ENCODE peak calls at places on chromosomes 6 and 20, in ten cellular contexts. One of them, this sample, is unnamed.

GRCh38 chr6:31901415-31901952 is 402 bp downstream of the ZBTB12 start:
- DNase-seq in IMR-90: peak; percentile 41
- DNase-seq in suprapubic skin: peak; percentile 84
- DNase-seq in left lung: peak; percentile 71
- DNase-seq in astrocyte: peak; percentile 32
- DNase-seq in spleen: peak; percentile 91
- DNase-seq in HCT116: no peak
- DNase-seq in body of pancreas: peak; percentile 66
- DNase-seq in cardiac muscle cell: peak; percentile 56
- DNase-seq in PC-9: no peak
- DNase-seq in this sample: peak; percentile 71

GRCh38 chr6:26195376-26195923 is 108.2 kb downstream of the HFE start:
- DNase-seq in IMR-90: peak; percentile 97
- DNase-seq in suprapubic skin: peak; percentile 90
- DNase-seq in left lung: peak; percentile 96
- DNase-seq in astrocyte: peak; percentile 95
- DNase-seq in spleen: peak; percentile 99
- DNase-seq in HCT116: peak; percentile 77
- DNase-seq in body of pancreas: peak; percentile 83
- DNase-seq in cardiac muscle cell: peak; percentile 83
- DNase-seq in PC-9: peak; percentile 66
- DNase-seq in this sample: peak; percentile 94

GRCh38 chr6:151276112-151276745 is 36.5 kb downstream of the AKAP12 start:
- DNase-seq in IMR-90: peak; percentile 43
- DNase-seq in suprapubic skin: peak; percentile 69
- DNase-seq in left lung: no peak
- DNase-seq in astrocyte: peak; percentile 80
- DNase-seq in spleen: no peak
- DNase-seq in HCT116: no peak
- DNase-seq in body of pancreas: no peak
- DNase-seq in cardiac muscle cell: no peak
- DNase-seq in PC-9: no peak
- DNase-seq in this sample: no peak

GRCh38 chr6:123668063-123668462 is 31.3 kb upstream of the TRDN start:
- DNase-seq in IMR-90: no peak
- DNase-seq in suprapubic skin: no peak
- DNase-seq in left lung: no peak
- DNase-seq in astrocyte: no peak
- DNase-seq in spleen: no peak
- DNase-seq in HCT116: no peak
- DNase-seq in body of pancreas: no peak
- DNase-seq in cardiac muscle cell: no peak
- DNase-seq in PC-9: no peak
- DNase-seq in this sample: no peak

GRCh38 chr6:139131736-139132285 is 3.1 kb upstream of the HECA start:
- DNase-seq in IMR-90: no peak
- DNase-seq in suprapubic skin: no peak
- DNase-seq in left lung: no peak
- DNase-seq in astrocyte: no peak
- DNase-seq in spleen: no peak
- DNase-seq in HCT116: no peak
- DNase-seq in body of pancreas: no peak
- DNase-seq in cardiac muscle cell: no peak
- DNase-seq in PC-9: no peak
- DNase-seq in this sample: no peak

GRCh38 chr6:137852346-137852745 is 14.7 kb upstream of the TNFAIP3 start:
- DNase-seq in IMR-90: peak; percentile 38
- DNase-seq in suprapubic skin: no peak
- DNase-seq in left lung: no peak
- DNase-seq in astrocyte: peak; percentile 64
- DNase-seq in spleen: no peak
- DNase-seq in HCT116: no peak
- DNase-seq in body of pancreas: no peak
- DNase-seq in cardiac muscle cell: no peak
- DNase-seq in PC-9: no peak
- DNase-seq in this sample: no peak

GRCh38 chr6:157240059-157240959 is 83.0 kb downstream of the TMEM242 start:
- DNase-seq in IMR-90: peak; percentile 41
- DNase-seq in suprapubic skin: peak; percentile 87
- DNase-seq in left lung: no peak
- DNase-seq in astrocyte: peak; percentile 59
- DNase-seq in spleen: peak; percentile 61
- DNase-seq in HCT116: no peak
- DNase-seq in body of pancreas: peak; percentile 49
- DNase-seq in cardiac muscle cell: no peak
- DNase-seq in PC-9: no peak
- DNase-seq in this sample: no peak

GRCh38 chr6:129312865-129313264 is 397.1 kb downstream of the ARHGAP18 start:
- DNase-seq in IMR-90: peak; percentile 78
- DNase-seq in suprapubic skin: no peak
- DNase-seq in left lung: no peak
- DNase-seq in astrocyte: peak; percentile 76
- DNase-seq in spleen: no peak
- DNase-seq in HCT116: peak; percentile 36
- DNase-seq in body of pancreas: no peak
- DNase-seq in cardiac muscle cell: no peak
- DNase-seq in PC-9: peak; percentile 98
- DNase-seq in this sample: no peak

GRCh38 chr20:49009899-49010631 is 36.0 kb upstream of the CSE1L start:
- DNase-seq in IMR-90: no peak
- DNase-seq in suprapubic skin: no peak
- DNase-seq in left lung: no peak
- DNase-seq in astrocyte: no peak
- DNase-seq in spleen: no peak
- DNase-seq in HCT116: no peak
- DNase-seq in body of pancreas: no peak
- DNase-seq in cardiac muscle cell: no peak
- DNase-seq in PC-9: no peak
- DNase-seq in this sample: no peak
- H3K36me3 ChIP-seq in IMR-90: peaks cover 47% of the 10 kb centered on the region
- H3K36me3 ChIP-seq in suprapubic skin: peaks cover 95% of the 10 kb centered on the region
- H3K36me3 ChIP-seq in left lung: peaks cover 98% of the 10 kb centered on the region
- H3K36me3 ChIP-seq in astrocyte: peaks cover 46% of the 10 kb centered on the region
- H3K36me3 ChIP-seq in spleen: peaks cover 3% of the 10 kb centered on the region
- H3K36me3 ChIP-seq in HCT116: peaks cover 14% of the 10 kb centered on the region
- H3K36me3 ChIP-seq in body of pancreas: peaks cover 5% of the 10 kb centered on the region
- H3K36me3 ChIP-seq in cardiac muscle cell: peaks cover 58% of the 10 kb centered on the region
- H3K36me3 ChIP-seq in PC-9: peaks cover 50% of the 10 kb centered on the region
- H3K36me3 ChIP-seq in this sample: peaks cover 42% of the 10 kb centered on the region

GRCh38 chr20:23363257-23363649 is 1.3 kb downstream of the GZF1 start:
- DNase-seq in IMR-90: no peak
- DNase-seq in suprapubic skin: no peak
- DNase-seq in left lung: no peak
- DNase-seq in astrocyte: no peak
- DNase-seq in spleen: no peak
- DNase-seq in HCT116: no peak
- DNase-seq in body of pancreas: no peak
- DNase-seq in cardiac muscle cell: no peak
- DNase-seq in PC-9: no peak
- DNase-seq in this sample: no peak

GRCh38 chr20:23366384-23366783 is 4.4 kb downstream of the GZF1 start:
- DNase-seq in IMR-90: no peak
- DNase-seq in suprapubic skin: no peak
- DNase-seq in left lung: no peak
- DNase-seq in astrocyte: no peak
- DNase-seq in spleen: no peak
- DNase-seq in HCT116: no peak
- DNase-seq in body of pancreas: no peak
- DNase-seq in cardiac muscle cell: no peak
- DNase-seq in PC-9: no peak
- DNase-seq in this sample: no peak

GRCh38 chr20:23367770-23368169 is 5.8 kb downstream of the GZF1 start:
- DNase-seq in IMR-90: peak; percentile 57
- DNase-seq in suprapubic skin: no peak
- DNase-seq in left lung: no peak
- DNase-seq in astrocyte: no peak
- DNase-seq in spleen: no peak
- DNase-seq in HCT116: no peak
- DNase-seq in body of pancreas: no peak
- DNase-seq in cardiac muscle cell: no peak
- DNase-seq in PC-9: no peak
- DNase-seq in this sample: no peak

GRCh38 chr20:23368316-23369110 is 6.5 kb downstream of the GZF1 start:
- DNase-seq in IMR-90: peak; percentile 64
- DNase-seq in suprapubic skin: no peak
- DNase-seq in left lung: no peak
- DNase-seq in astrocyte: no peak
- DNase-seq in spleen: no peak
- DNase-seq in HCT116: no peak
- DNase-seq in body of pancreas: no peak
- DNase-seq in cardiac muscle cell: no peak
- DNase-seq in PC-9: no peak
- DNase-seq in this sample: no peak

DNA sequence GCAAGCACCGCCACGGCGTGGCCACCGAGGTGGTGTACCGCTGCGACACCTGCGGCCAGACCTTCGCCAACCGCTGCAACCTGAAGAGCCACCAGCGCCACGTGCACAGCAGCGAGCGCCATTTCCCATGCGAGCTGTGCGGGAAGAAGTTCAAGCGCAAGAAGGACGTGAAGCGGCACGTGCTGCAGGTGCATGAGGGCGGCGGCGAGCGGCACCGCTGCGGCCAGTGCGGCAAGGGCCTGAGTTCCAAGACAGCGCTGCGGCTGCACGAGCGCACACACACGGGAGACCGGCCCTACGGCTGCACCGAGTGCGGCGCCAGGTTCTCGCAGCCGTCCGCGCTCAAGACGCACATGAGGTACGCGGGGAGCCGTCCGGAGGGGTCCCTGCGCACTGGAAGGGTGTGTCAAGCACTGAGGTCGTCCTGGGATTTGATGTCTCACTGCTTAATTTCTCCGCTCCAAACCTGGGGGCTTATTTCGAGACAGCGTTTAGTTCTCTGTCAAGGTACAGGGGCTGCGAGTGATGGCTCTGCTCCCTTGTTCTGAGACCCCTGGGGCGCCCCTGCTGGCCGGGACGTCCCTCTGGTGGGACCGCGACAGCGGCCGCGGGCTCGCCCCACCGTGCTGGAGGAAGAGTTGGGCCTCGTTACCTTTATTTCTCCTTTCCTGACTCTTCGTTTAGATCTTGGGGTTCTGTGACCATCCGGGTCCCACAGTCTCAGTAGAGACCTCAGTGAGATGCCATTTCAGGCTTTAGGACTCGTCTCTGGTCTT is 3.6 kb downstream of the GZF1 start:
- DNase-seq in IMR-90: no peak
- DNase-seq in suprapubic skin: no peak
- DNase-seq in left lung: no peak
- DNase-seq in astrocyte: no peak
- DNase-seq in spleen: peak; percentile 85
- DNase-seq in HCT116: no peak
- DNase-seq in body of pancreas: no peak
- DNase-seq in cardiac muscle cell: no peak
- DNase-seq in PC-9: no peak
- DNase-seq in this sample: no peak
- H3K36me3 ChIP-seq in IMR-90: peaks cover 27% of the 10 kb centered on the region
- H3K36me3 ChIP-seq in suprapubic skin: peaks cover 31% of the 10 kb centered on the region
- H3K36me3 ChIP-seq in left lung: peaks cover 44% of the 10 kb centered on the region
- H3K36me3 ChIP-seq in astrocyte: peaks cover 26% of the 10 kb centered on the region
- H3K36me3 ChIP-seq in spleen: no peaks in the 10 kb centered on the region
- H3K36me3 ChIP-seq in HCT116: peaks cover 22% of the 10 kb centered on the region
- H3K36me3 ChIP-seq in body of pancreas: no peaks in the 10 kb centered on the region
- H3K36me3 ChIP-seq in cardiac muscle cell: peaks cover 19% of the 10 kb centered on the region
- H3K36me3 ChIP-seq in PC-9: peaks cover 7% of the 10 kb centered on the region
- H3K36me3 ChIP-seq in this sample: peaks cover 12% of the 10 kb centered on the region

DNA sequence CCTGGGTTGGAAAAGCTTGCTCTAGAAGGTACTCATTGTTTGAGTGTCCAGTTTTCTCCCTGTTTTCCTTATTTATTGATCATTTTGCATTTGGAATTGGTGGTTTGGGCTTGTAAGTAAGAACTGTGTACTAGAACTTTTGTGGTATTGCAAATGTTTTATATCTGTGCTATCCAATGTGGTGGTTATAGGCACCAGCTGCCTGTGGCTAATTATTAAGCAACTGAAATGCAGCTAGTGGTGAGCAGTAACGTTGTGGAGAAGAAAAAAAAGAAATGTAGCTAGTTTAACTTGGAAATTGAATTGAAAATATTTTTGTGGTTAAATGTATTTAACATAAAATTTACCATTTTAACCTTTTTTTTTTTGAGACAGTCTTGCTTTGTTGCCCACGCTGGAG is 50.7 kb upstream of the MAPK13 start:
- DNase-seq in IMR-90: no peak
- DNase-seq in suprapubic skin: no peak
- DNase-seq in left lung: no peak
- DNase-seq in astrocyte: no peak
- DNase-seq in spleen: no peak
- DNase-seq in HCT116: no peak
- DNase-seq in body of pancreas: no peak
- DNase-seq in cardiac muscle cell: no peak
- DNase-seq in PC-9: no peak
- DNase-seq in this sample: no peak
- H3K36me3 ChIP-seq in IMR-90: peaks cover 37% of the 10 kb centered on the region
- H3K36me3 ChIP-seq in suprapubic skin: peaks cover 75% of the 10 kb centered on the region
- H3K36me3 ChIP-seq in left lung: peaks cover 93% of the 10 kb centered on the region
- H3K36me3 ChIP-seq in astrocyte: peaks cover 28% of the 10 kb centered on the region
- H3K36me3 ChIP-seq in spleen: no peaks in the 10 kb centered on the region
- H3K36me3 ChIP-seq in HCT116: peaks cover 15% of the 10 kb centered on the region
- H3K36me3 ChIP-seq in body of pancreas: peaks cover 4% of the 10 kb centered on the region
- H3K36me3 ChIP-seq in cardiac muscle cell: peaks cover 52% of the 10 kb centered on the region
- H3K36me3 ChIP-seq in PC-9: peaks cover 64% of the 10 kb centered on the region
- H3K36me3 ChIP-seq in this sample: peaks cover 60% of the 10 kb centered on the region

DNA sequence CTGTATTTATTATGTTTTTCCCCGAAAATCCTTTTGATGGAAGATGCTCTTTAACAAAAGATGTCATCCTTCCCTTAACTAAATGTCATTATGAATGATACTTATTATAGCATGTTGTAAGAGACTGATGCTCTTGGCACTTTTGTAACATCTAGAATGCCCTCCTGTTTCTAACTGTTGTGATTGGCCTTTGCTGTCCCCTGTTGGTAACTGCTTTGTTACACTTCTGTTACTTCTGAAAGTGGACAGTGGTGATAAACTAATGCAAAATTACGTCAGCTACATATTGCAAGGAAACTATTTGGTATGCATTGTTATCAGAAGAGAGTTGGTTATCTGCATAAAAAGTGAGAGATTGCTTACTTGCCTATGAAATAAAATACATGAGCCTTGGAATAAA is 5.8 kb downstream of the TTK start:
- DNase-seq in IMR-90: no peak
- DNase-seq in suprapubic skin: no peak
- DNase-seq in left lung: no peak
- DNase-seq in astrocyte: no peak
- DNase-seq in spleen: no peak
- DNase-seq in HCT116: no peak
- DNase-seq in body of pancreas: no peak
- DNase-seq in cardiac muscle cell: no peak
- DNase-seq in PC-9: no peak
- DNase-seq in this sample: no peak
- H3K36me3 ChIP-seq in IMR-90: peaks cover 1% of the 10 kb centered on the region
- H3K36me3 ChIP-seq in suprapubic skin: no peaks in the 10 kb centered on the region
- H3K36me3 ChIP-seq in left lung: no peaks in the 10 kb centered on the region
- H3K36me3 ChIP-seq in astrocyte: peaks cover 24% of the 10 kb centered on the region
- H3K36me3 ChIP-seq in spleen: no peaks in the 10 kb centered on the region
- H3K36me3 ChIP-seq in HCT116: peaks cover 59% of the 10 kb centered on the region
- H3K36me3 ChIP-seq in body of pancreas: no peaks in the 10 kb centered on the region
- H3K36me3 ChIP-seq in cardiac muscle cell: peaks cover 10% of the 10 kb centered on the region
- H3K36me3 ChIP-seq in PC-9: no peaks in the 10 kb centered on the region
- H3K36me3 ChIP-seq in this sample: no peaks in the 10 kb centered on the region